ENCODE peak calls at places on chromosome 2, in seven cellular contexts. S, J, I, T, Q, C and N are unnamed samples.

GRCh38 chr2:60830991-60831390 is 50.4 kb upstream of the REL start:
- DNase-seq in S (no peak), I (no peak), Q (no peak), C (no peak), T (no peak), J (no peak), N (peak; percentile 89)

GRCh38 chr2:107325983-107326786 is 440.2 kb upstream of the ST6GAL2 start:
- DNase-seq in I (no peak), T (no peak), S (peak; percentile 84), C (no peak), Q (no peak), J (no peak), N (no peak)

GRCh38 chr2:53512071-53512841 is 255.3 kb upstream of the CHAC2 start:
- DNase-seq in S (peak; percentile 41), C (no peak), J (no peak), T (no peak), I (peak; percentile 81), Q (no peak), N (peak; percentile 83)

GRCh38 chr2:238803996-238804395 is 43.9 kb upstream of the TWIST2 start:
- DNase-seq in J (no peak), T (no peak), S (no peak), Q (no peak), I (no peak), C (no peak), N (no peak)

GRCh38 chr2:43576983-43577892 is 18.6 kb downstream of the THADA start:
- DNase-seq in Q (no peak), J (no peak), I (peak; percentile 58), S (peak; percentile 60), T (no peak), C (no peak), N (peak; percentile 27)

GRCh38 chr2:149291881-149292280 is 38.5 kb upstream of the LYPD6 start:
- DNase-seq in T (no peak), C (no peak), Q (no peak), S (no peak), J (no peak), I (no peak), N (no peak)

GRCh38 chr2:163417596-163418337 is 318.0 kb downstream of the FIGN start:
- DNase-seq in C (no peak), J (no peak), T (no peak), I (no peak), Q (no peak), S (no peak), N (no peak)

GRCh38 chr2:234840336-234840735 is 111.5 kb upstream of the SH3BP4 start:
- DNase-seq in T (peak; percentile 97), C (no peak), J (no peak), S (peak; percentile 64), I (peak; percentile 96), Q (no peak), N (peak; percentile 73)

GRCh38 chr2:65024149-65024829 is 31.9 kb upstream of the CEP68 start:
- DNase-seq in T (no peak), J (no peak), S (peak; percentile 90), I (peak; percentile 82), C (no peak), Q (no peak), N (peak; percentile 88)

GRCh38 chr2:190477563-190478454 is 56.7 kb downstream of the NEMP2 start:
- DNase-seq in T (no peak), C (no peak), Q (no peak), J (no peak), I (no peak), S (peak; percentile 25), N (no peak)

GRCh38 chr2:241728627-241729026 is 5.8 kb upstream of the D2HGDH start:
- DNase-seq in J (no peak), I (no peak), Q (no peak), T (no peak), C (no peak), S (no peak), N (no peak)

GRCh38 chr2:159206736-159207380 is 79.6 kb downstream of the WDSUB1 start:
- DNase-seq in S (no peak), C (no peak), Q (no peak), J (no peak), I (no peak), T (no peak), N (no peak)

GRCh38 chr2:253202-253638 is 10.6 kb downstream of the SH3YL1 start:
- DNase-seq in S (no peak), C (no peak), J (no peak), I (no peak), T (no peak), Q (no peak), N (no peak)

GRCh38 chr2:218855305-218856167 is 4.1 kb upstream of the WNT6 start:
- DNase-seq in Q (no peak), I (no peak), S (no peak), T (no peak), J (no peak), C (no peak), N (no peak)

GRCh38 chr2:102289129-102289528 is 22.2 kb upstream of the IL1RL1 start:
- DNase-seq in Q (no peak), I (no peak), J (no peak), T (no peak), S (no peak), C (no peak), N (no peak)

GRCh38 chr2:37851828-37852584 is 73.1 kb upstream of the RMDN2 start:
- DNase-seq in Q (no peak), S (no peak), I (no peak), J (no peak), C (no peak), T (no peak), N (no peak)

GRCh38 chr2:23199115-23199918 is 185.7 kb upstream of the KLHL29 start:
- DNase-seq in Q (no peak), I (peak; percentile 14), C (no peak), J (peak; percentile 20), S (no peak), T (no peak), N (peak; percentile 10)

GRCh38 chr2:240567872-240568677 is at the start of gene RNPEPL1:
- DNase-seq in C (peak; percentile 59), J (peak; percentile 35), S (no peak), T (no peak), Q (peak; percentile 38), I (peak; percentile 33), N (peak; percentile 47)

GRCh38 chr2:168632733-168633132 is 169.7 kb upstream of the NOSTRIN start:
- DNase-seq in J (no peak), Q (no peak), S (no peak), C (no peak), T (no peak), I (no peak), N (no peak)